ENCODE peak calls at places on chromosomes 4 and X, in eight cellular contexts. Z is nucleus accumbens, P is astrocyte of the hippocampus, S is ecto neural progenitor cell, T is germinal center, Y is NCI-H1092, N is GM12891, B is NCI-H460. A is an unnamed sample.

GRCh38 chr4:173009129-173009823 is 159.3 kb upstream of the GALNT7 start:
- DNase-seq in Z (no peak), P (no peak), S (no peak), T (no peak), Y (no peak), N (no peak), B (no peak), A (no peak)

GRCh38 chr4:37717575-37717974 is 31.4 kb upstream of the RELL1 start:
- DNase-seq in Z (no peak), P (peak), S (no peak), T (no peak), Y (no peak), N (no peak), B (no peak), A (peak)

GRCh38 chr4:189940178-189941004 is at the start of gene FRG1:
- DNase-seq in Z (no peak), P (peak), S (peak), T (peak), Y (no peak), N (peak), B (peak), A (peak)

GRCh38 chr4:185513489-185514181 is 21.7 kb downstream of the PDLIM3 start:
- DNase-seq in Z (no peak), P (no peak), S (no peak), T (no peak), Y (no peak), N (no peak), B (peak), A (peak)

GRCh38 chr4:106201373-106201772 is 114.6 kb downstream of the TBCK start:
- DNase-seq in Z (no peak), P (peak), S (no peak), T (no peak), Y (no peak), N (no peak), B (peak), A (no peak)

GRCh38 chr4:100299019-100299418 is 108.8 kb upstream of the DDIT4L start:
- DNase-seq in Z (no peak), P (peak), S (peak), T (no peak), Y (no peak), N (no peak), B (no peak), A (peak)

GRCh38 chr4:173367285-173367684 is 3.5 kb upstream of the SAP30 start:
- DNase-seq in Z (no peak), P (peak), S (no peak), T (no peak), Y (no peak), N (no peak), B (no peak), A (no peak)

GRCh38 chrX:12060489-12061260 is 77.6 kb upstream of the FRMPD4 start:
- DNase-seq in Z (no peak), P (no peak), S (no peak), T (no peak), Y (no peak), N (no peak), B (no peak), A (no peak)